ENCODE peak calls at places on chromosomes 7 and 10, in six cellular contexts. One of them, this sample, is unnamed.

GRCh38 chr7:139941866-139942265 is 112.8 kb downstream of the TBXAS1 start:
- DNase-seq in trophoblast cell: no peak
- DNase-seq in mesendoderm: no peak
- DNase-seq in neuronal stem cell: no peak
- DNase-seq in H1: no peak
- DNase-seq in IMR-90: no peak
- DNase-seq in this sample: no peak

GRCh38 chr10:78000956-78001472 is 28.3 kb downstream of the POLR3A start:
- DNase-seq in trophoblast cell: no peak
- DNase-seq in mesendoderm: peak; percentile 6
- DNase-seq in neuronal stem cell: no peak
- DNase-seq in H1: no peak
- DNase-seq in IMR-90: no peak
- DNase-seq in this sample: no peak

GRCh38 chr7:13538669-13539068 is 450.8 kb downstream of the ETV1 start:
- DNase-seq in trophoblast cell: no peak
- DNase-seq in mesendoderm: no peak
- DNase-seq in neuronal stem cell: no peak
- DNase-seq in H1: no peak
- DNase-seq in IMR-90: peak; percentile 20
- DNase-seq in this sample: no peak

GRCh38 chr10:126013489-126014281 is 117.3 kb downstream of the FANK1 start:
- DNase-seq in trophoblast cell: no peak
- DNase-seq in mesendoderm: peak; percentile 37
- DNase-seq in neuronal stem cell: no peak
- DNase-seq in H1: peak; percentile 55
- DNase-seq in IMR-90: peak; percentile 96
- DNase-seq in this sample: peak; percentile 96

GRCh38 chr10:620417-620816 is 69.1 kb downstream of the DIP2C start:
- DNase-seq in trophoblast cell: no peak
- DNase-seq in mesendoderm: no peak
- DNase-seq in neuronal stem cell: no peak
- DNase-seq in H1: no peak
- DNase-seq in IMR-90: no peak
- DNase-seq in this sample: no peak

GRCh38 chr10:132883391-132883881 is 58.9 kb downstream of the CFAP46 start:
- DNase-seq in trophoblast cell: no peak
- DNase-seq in mesendoderm: no peak
- DNase-seq in neuronal stem cell: no peak
- DNase-seq in H1: no peak
- DNase-seq in IMR-90: peak; percentile 1
- DNase-seq in this sample: no peak

GRCh38 chr7:26397326-26397725 is 105.7 kb downstream of the SNX10 start:
- DNase-seq in trophoblast cell: no peak
- DNase-seq in mesendoderm: peak; percentile 30
- DNase-seq in neuronal stem cell: no peak
- DNase-seq in H1: no peak
- DNase-seq in IMR-90: no peak
- DNase-seq in this sample: no peak

GRCh38 chr10:70430489-70431445 is 10.7 kb downstream of the NODAL start:
- DNase-seq in trophoblast cell: no peak
- DNase-seq in mesendoderm: peak; percentile 70
- DNase-seq in neuronal stem cell: no peak
- DNase-seq in H1: no peak
- DNase-seq in IMR-90: peak; percentile 87
- DNase-seq in this sample: peak; percentile 98

GRCh38 chr7:135692055-135692454 is 29.7 kb downstream of the STMP1 start:
- DNase-seq in trophoblast cell: no peak
- DNase-seq in mesendoderm: no peak
- DNase-seq in neuronal stem cell: no peak
- DNase-seq in H1: no peak
- DNase-seq in IMR-90: peak; percentile 57
- DNase-seq in this sample: no peak

GRCh38 chr7:132049462-132050304 is 493.3 kb upstream of the PODXL start:
- DNase-seq in trophoblast cell: peak; percentile 10
- DNase-seq in mesendoderm: peak; percentile 54
- DNase-seq in neuronal stem cell: peak; percentile 35
- DNase-seq in H1: peak; percentile 86
- DNase-seq in IMR-90: peak; percentile 17
- DNase-seq in this sample: peak; percentile 31

DNA sequence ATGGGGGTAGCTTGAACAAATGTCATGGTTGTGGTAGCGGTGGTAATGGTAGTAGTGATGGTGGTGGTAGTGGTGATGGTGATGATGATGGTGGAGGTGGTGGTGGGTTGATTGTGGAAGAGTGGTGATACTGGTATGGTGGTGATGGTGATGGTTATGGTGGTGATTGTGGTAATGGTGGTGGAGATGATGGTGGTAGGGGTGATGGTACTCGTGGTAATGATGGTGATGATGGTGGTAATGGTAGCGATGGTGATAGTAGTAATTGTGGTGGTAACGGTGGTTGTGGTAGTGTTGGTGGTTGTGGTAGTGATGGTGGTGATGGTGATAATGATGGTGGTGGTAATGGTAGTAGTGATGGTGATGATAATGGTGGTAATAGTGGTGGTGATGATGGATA is 65.7 kb upstream of the SDK1 start:
- DNase-seq in trophoblast cell: no peak
- DNase-seq in mesendoderm: no peak
- DNase-seq in neuronal stem cell: no peak
- DNase-seq in H1: no peak
- DNase-seq in IMR-90: no peak
- DNase-seq in this sample: no peak
- H4K8ac ChIP-seq in trophoblast cell: no peak overlapping the region
- H4K8ac ChIP-seq in mesendoderm: no peak overlapping the region
- H4K8ac ChIP-seq in neuronal stem cell: no peak overlapping the region
- H4K8ac ChIP-seq in H1: no peak overlapping the region
- H4K8ac ChIP-seq in IMR-90: no peak overlapping the region
- H4K8ac ChIP-seq in this sample: no peak overlapping the region

GRCh38 chr7:39948932-39949928 is 826 bp upstream of the CDK13 start:
- DNase-seq in trophoblast cell: peak; percentile 99
- DNase-seq in mesendoderm: peak; percentile 100
- DNase-seq in neuronal stem cell: peak; percentile 98
- DNase-seq in H1: peak; percentile 92
- DNase-seq in IMR-90: peak; percentile 100
- DNase-seq in this sample: peak; percentile 100

GRCh38 chr7:39951156-39951942 is 1.3 kb downstream of the CDK13 start:
- DNase-seq in trophoblast cell: peak; percentile 32
- DNase-seq in mesendoderm: peak; percentile 88
- DNase-seq in neuronal stem cell: peak; percentile 62
- DNase-seq in H1: peak; percentile 78
- DNase-seq in IMR-90: peak; percentile 52
- DNase-seq in this sample: peak; percentile 77

GRCh38 chr7:39951943-39952194 is 1.8 kb downstream of the CDK13 start:
- DNase-seq in trophoblast cell: no peak
- DNase-seq in mesendoderm: no peak
- DNase-seq in neuronal stem cell: no peak
- DNase-seq in H1: no peak
- DNase-seq in IMR-90: no peak
- DNase-seq in this sample: no peak

GRCh38 chr7:39949980-39950472 is at the start of gene CDK13:
- DNase-seq in trophoblast cell: peak; percentile 88
- DNase-seq in mesendoderm: peak; percentile 92
- DNase-seq in neuronal stem cell: peak; percentile 80
- DNase-seq in H1: no peak
- DNase-seq in IMR-90: peak; percentile 64
- DNase-seq in this sample: peak; percentile 87

DNA sequence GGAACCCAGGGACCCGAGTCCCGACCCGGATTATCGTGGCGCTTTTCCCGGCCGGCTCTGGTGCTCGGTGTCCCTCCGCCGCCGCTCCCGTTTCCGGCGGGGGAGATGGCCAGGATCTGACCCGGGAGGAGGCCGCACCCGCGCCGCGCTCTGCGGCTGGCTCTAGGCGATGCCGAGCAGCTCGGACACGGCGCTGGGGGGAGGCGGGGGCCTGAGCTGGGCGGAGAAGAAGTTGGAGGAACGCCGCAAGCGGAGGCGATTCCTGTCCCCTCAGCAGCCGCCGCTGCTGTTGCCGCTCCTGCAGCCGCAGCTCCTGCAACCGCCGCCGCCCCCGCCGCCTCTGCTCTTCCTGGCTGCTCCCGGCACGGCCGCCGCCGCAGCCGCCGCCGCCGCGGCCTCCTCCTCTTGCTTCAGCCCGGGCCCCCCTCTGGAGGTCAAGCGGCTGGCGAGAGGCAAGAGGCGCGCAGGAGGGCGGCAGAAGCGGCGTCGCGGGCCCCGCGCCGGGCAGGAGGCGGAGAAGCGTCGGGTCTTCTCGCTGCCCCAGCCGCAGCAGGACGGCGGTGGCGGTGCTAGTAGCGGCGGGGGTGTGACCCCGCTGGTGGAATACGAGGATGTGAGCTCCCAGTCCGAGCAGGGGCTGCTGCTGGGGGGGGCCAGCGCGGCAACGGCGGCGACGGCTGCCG is 558 bp downstream of the CDK13 start:
- DNase-seq in trophoblast cell: peak; percentile 27
- DNase-seq in mesendoderm: peak; percentile 53
- DNase-seq in neuronal stem cell: peak; percentile 40
- DNase-seq in H1: peak; percentile 65
- DNase-seq in IMR-90: peak; percentile 40
- DNase-seq in this sample: peak; percentile 49
- H3K18ac ChIP-seq in trophoblast cell: peak overlapping the region; percentile 91
- H3K18ac ChIP-seq in mesendoderm: peak overlapping the region; percentile 69
- H3K18ac ChIP-seq in neuronal stem cell: peak overlapping the region; percentile 98
- H3K18ac ChIP-seq in H1: peak overlapping the region; percentile 65
- H3K18ac ChIP-seq in IMR-90: peak overlapping the region; percentile 44
- H3K18ac ChIP-seq in this sample: peak overlapping the region; percentile 61

DNA sequence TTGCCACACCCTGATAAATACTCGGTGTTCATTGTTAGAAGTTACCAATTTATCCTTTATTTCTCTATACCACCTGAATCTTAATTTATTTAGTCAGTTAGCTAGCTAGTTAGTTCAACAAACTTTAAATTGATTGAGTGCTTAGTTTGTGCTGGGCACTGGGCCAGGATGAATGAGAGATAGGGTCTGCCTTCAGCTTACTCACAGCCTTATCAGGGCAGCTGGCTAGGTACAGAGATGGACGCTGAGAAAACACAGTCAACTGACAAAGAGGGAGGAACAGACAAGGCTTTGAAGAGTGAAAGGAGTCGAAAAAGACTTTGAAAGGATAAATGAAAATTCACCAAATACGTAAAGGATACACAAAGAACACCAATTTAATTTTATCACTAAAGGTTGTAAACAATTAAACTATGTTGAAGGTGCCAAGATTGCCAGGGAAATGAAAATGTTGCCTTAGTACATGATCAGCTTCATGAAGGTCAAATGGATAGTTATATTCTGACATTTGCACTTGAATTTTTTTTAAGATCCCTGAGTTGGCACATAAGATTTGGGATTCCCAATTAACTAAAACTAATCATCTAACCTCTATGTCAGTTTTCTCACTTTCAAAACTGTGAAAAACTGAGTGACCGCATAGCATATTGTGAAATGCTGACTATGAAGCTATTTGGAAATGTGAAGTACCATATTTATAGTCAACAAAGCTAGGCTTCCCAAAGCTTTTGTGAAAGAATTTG is 2.1 kb downstream of the CAV2 start:
- DNase-seq in trophoblast cell: no peak
- DNase-seq in mesendoderm: no peak
- DNase-seq in neuronal stem cell: no peak
- DNase-seq in H1: no peak
- DNase-seq in IMR-90: peak; percentile 76
- DNase-seq in this sample: no peak
- H3K4me3 ChIP-seq in trophoblast cell: no peak overlapping the region
- H3K4me3 ChIP-seq in mesendoderm: no peak overlapping the region
- H3K4me3 ChIP-seq in neuronal stem cell: no peak overlapping the region
- H3K4me3 ChIP-seq in H1: no peak overlapping the region
- H3K4me3 ChIP-seq in IMR-90: peak overlapping the region; percentile 88
- H3K4me3 ChIP-seq in this sample: peak overlapping the region; percentile 93

DNA sequence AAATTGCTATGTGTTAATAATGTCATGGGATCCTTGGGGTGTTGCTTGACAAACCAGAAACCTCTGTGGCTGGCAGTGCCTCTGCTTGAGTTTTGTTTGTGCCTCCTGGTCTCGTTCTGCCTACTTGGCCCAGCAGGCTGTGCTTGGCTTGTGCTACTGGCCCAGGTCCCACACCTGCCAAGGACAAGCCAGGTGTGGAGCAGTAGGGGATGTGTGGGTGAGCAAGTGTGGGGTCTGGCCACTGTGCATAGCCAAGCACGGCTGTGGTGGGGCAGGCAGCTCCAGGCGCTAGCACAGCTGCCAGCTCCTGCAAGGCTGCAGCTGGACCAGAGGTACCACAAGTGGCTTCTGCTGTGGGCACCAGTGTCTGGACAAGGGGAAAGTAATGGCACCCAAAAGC is 149.6 kb upstream of the HGF start:
- DNase-seq in trophoblast cell: no peak
- DNase-seq in mesendoderm: no peak
- DNase-seq in neuronal stem cell: no peak
- DNase-seq in H1: no peak
- DNase-seq in IMR-90: no peak
- DNase-seq in this sample: no peak
- H4K8ac ChIP-seq in trophoblast cell: no peak overlapping the region
- H4K8ac ChIP-seq in mesendoderm: no peak overlapping the region
- H4K8ac ChIP-seq in neuronal stem cell: no peak overlapping the region
- H4K8ac ChIP-seq in H1: no peak overlapping the region
- H4K8ac ChIP-seq in IMR-90: no peak overlapping the region
- H4K8ac ChIP-seq in this sample: peak overlapping the region; percentile 75

GRCh38 chr7:2354173-2355078 is at the start of gene EIF3B:
- DNase-seq in trophoblast cell: peak; percentile 76
- DNase-seq in mesendoderm: peak; percentile 95
- DNase-seq in neuronal stem cell: peak; percentile 98
- DNase-seq in H1: peak; percentile 87
- DNase-seq in IMR-90: peak; percentile 94
- DNase-seq in this sample: peak; percentile 97
- H3K18ac ChIP-seq in trophoblast cell: peak within 1 kb of the TSS; percentile 90
- H3K18ac ChIP-seq in mesendoderm: peak within 1 kb of the TSS; percentile 72
- H3K18ac ChIP-seq in neuronal stem cell: peak within 1 kb of the TSS; percentile 94
- H3K18ac ChIP-seq in H1: peak within 1 kb of the TSS; percentile 91
- H3K18ac ChIP-seq in IMR-90: peak within 1 kb of the TSS; percentile 98
- H3K18ac ChIP-seq in this sample: peak within 1 kb of the TSS; percentile 80

GRCh38 chr10:49608166-49608758 is 1.8 kb upstream of the SLC18A3 start:
- DNase-seq in trophoblast cell: no peak
- DNase-seq in mesendoderm: no peak
- DNase-seq in neuronal stem cell: no peak
- DNase-seq in H1: no peak
- DNase-seq in IMR-90: no peak
- DNase-seq in this sample: no peak
- H3K4me3 ChIP-seq in trophoblast cell: no peak overlapping the region
- H3K4me3 ChIP-seq in mesendoderm: no peak overlapping the region
- H3K4me3 ChIP-seq in neuronal stem cell: no peak overlapping the region
- H3K4me3 ChIP-seq in H1: peak overlapping the region; percentile 55
- H3K4me3 ChIP-seq in IMR-90: no peak overlapping the region
- H3K4me3 ChIP-seq in this sample: no peak overlapping the region

GRCh38 chr7:28687631-28688030 is 270.5 kb downstream of the TRIL start:
- DNase-seq in trophoblast cell: no peak
- DNase-seq in mesendoderm: no peak
- DNase-seq in neuronal stem cell: no peak
- DNase-seq in H1: no peak
- DNase-seq in IMR-90: no peak
- DNase-seq in this sample: no peak

GRCh38 chr7:28685291-28685659 is 272.9 kb downstream of the TRIL start:
- DNase-seq in trophoblast cell: peak; percentile 46
- DNase-seq in mesendoderm: no peak
- DNase-seq in neuronal stem cell: no peak
- DNase-seq in H1: no peak
- DNase-seq in IMR-90: no peak
- DNase-seq in this sample: no peak

GRCh38 chr7:28686418-28686800 is 271.7 kb downstream of the TRIL start:
- DNase-seq in trophoblast cell: peak; percentile 38
- DNase-seq in mesendoderm: peak; percentile 95
- DNase-seq in neuronal stem cell: peak; percentile 69
- DNase-seq in H1: peak; percentile 51
- DNase-seq in IMR-90: peak; percentile 79
- DNase-seq in this sample: peak; percentile 85

GRCh38 chr7:28684729-28685211 is 272.5 kb downstream of the CREB5 start:
- DNase-seq in trophoblast cell: no peak
- DNase-seq in mesendoderm: no peak
- DNase-seq in neuronal stem cell: no peak
- DNase-seq in H1: no peak
- DNase-seq in IMR-90: no peak
- DNase-seq in this sample: no peak

GRCh38 chr7:28685660-28686417 is 272.3 kb downstream of the TRIL start:
- DNase-seq in trophoblast cell: peak; percentile 100
- DNase-seq in mesendoderm: peak; percentile 99
- DNase-seq in neuronal stem cell: peak; percentile 61
- DNase-seq in H1: peak; percentile 57
- DNase-seq in IMR-90: peak; percentile 99
- DNase-seq in this sample: peak; percentile 99
- H4K8ac ChIP-seq in trophoblast cell: peak overlapping the region; percentile 69
- H4K8ac ChIP-seq in mesendoderm: peak overlapping the region; percentile 95
- H4K8ac ChIP-seq in neuronal stem cell: no peak overlapping the region
- H4K8ac ChIP-seq in H1: no peak overlapping the region
- H4K8ac ChIP-seq in IMR-90: peak overlapping the region; percentile 39
- H4K8ac ChIP-seq in this sample: no peak overlapping the region

This sample was measured in mesenchymal stem cell.